ENCODE peak calls at places on chromosomes 11 and 22, in seven cellular contexts. C is OCI-LY7, K is cardiac muscle cell, L is H7, I is fibroblast of pulmonary artery, G is SJCRH30, J is IMR-90. T is an unnamed sample.
A peak's percentile ranks its signal among the peaks of the same experiment; 100 is the strongest.

GRCh38 chr22:49212002-49212401 is 615.7 kb downstream of the BRD1 start:
- DNase-seq in I (no peak), C (no peak), K (no peak), G (no peak), J (no peak), L (no peak), T (no peak)

GRCh38 chr11:104663190-104664140 is 234.8 kb downstream of the CASP12 start:
- DNase-seq in J (peak; percentile 12), G (no peak), C (no peak), K (peak; percentile 4), L (no peak), I (no peak), T (no peak)

GRCh38 chr11:23789938-23790371 is 706.9 kb upstream of the LUZP2 start:
- DNase-seq in L (no peak), J (peak; percentile 86), I (peak; percentile 44), K (peak; percentile 27), C (no peak), G (no peak), T (peak; percentile 26)

GRCh38 chr11:61532136-61533038 is 23.8 kb downstream of the LRRC10B start:
- DNase-seq in I (peak; percentile 29), K (peak; percentile 33), C (peak; percentile 49), G (peak; percentile 44), J (no peak), L (peak; percentile 97), T (peak; percentile 23)

GRCh38 chr11:60785806-60786361 is 751 bp downstream of the MS4A10 start:
- DNase-seq in I (peak; percentile 46), C (no peak), J (peak; percentile 57), L (no peak), K (peak; percentile 54), G (no peak), T (peak; percentile 13)

GRCh38 chr11:125404136-125404810 is 91.8 kb downstream of the FEZ1 start:
- DNase-seq in I (no peak), J (no peak), K (no peak), G (peak; percentile 94), L (no peak), C (no peak), T (no peak)

GRCh38 chr11:65452806-65453490 is 30.4 kb downstream of the NEAT1 start:
- DNase-seq in C (no peak), L (no peak), G (no peak), K (peak; percentile 74), J (peak; percentile 87), I (peak; percentile 88), T (peak; percentile 95)

GRCh38 chr11:36095716-36096115 is 151.9 kb downstream of the LDLRAD3 start:
- DNase-seq in I (no peak), J (no peak), K (peak; percentile 88), G (no peak), L (no peak), C (no peak), T (peak; percentile 39)

GRCh38 chr11:75389276-75389605 is 10.1 kb upstream of the RPS3 start:
- DNase-seq in J (peak; percentile 53), I (no peak), C (no peak), K (no peak), L (no peak), G (no peak), T (no peak)

GRCh38 chr22:46019351-46019750 is 42.4 kb upstream of the WNT7B start:
- DNase-seq in G (no peak), C (no peak), I (no peak), J (no peak), K (no peak), L (no peak), T (no peak)

GRCh38 chr11:92826136-92826535 is 143.3 kb upstream of the MTNR1B start:
- DNase-seq in K (peak; percentile 5), G (no peak), L (no peak), C (no peak), J (peak; percentile 64), I (no peak), T (no peak)

GRCh38 chr11:33207408-33207985 is 46.2 kb upstream of the CSTF3 start:
- DNase-seq in K (peak; percentile 76), J (peak; percentile 27), G (peak; percentile 32), C (no peak), L (no peak), I (peak; percentile 83), T (peak; percentile 42)

GRCh38 chr11:1834132-1834610 is 619 bp upstream of the SYT8 start:
- DNase-seq in G (no peak), K (no peak), I (no peak), C (no peak), J (no peak), L (no peak), T (no peak)

GRCh38 chr11:128889657-128890213 is 1.4 kb upstream of the KCNJ5 start:
- DNase-seq in L (peak; percentile 34), K (no peak), C (no peak), J (no peak), G (no peak), I (no peak), T (no peak)
- H3K4me3 ChIP-seq in L (no peak overlapping the region), K (peak overlapping the region; percentile 76), C (no peak overlapping the region), J (no peak overlapping the region), G (peak overlapping the region; percentile 72), I (no peak overlapping the region), T (no peak overlapping the region)

GRCh38 chr11:99068832-99069231 is 48.1 kb downstream of the CNTN5 start:
- DNase-seq in G (no peak), I (no peak), L (no peak), J (no peak), C (no peak), K (no peak), T (no peak)

GRCh38 chr11:99066609-99067008 is 45.9 kb downstream of the CNTN5 start:
- DNase-seq in K (no peak), J (no peak), L (no peak), C (no peak), G (no peak), I (no peak), T (no peak)

GRCh38 chr11:99069831-99070444 is 49.2 kb downstream of the CNTN5 start:
- DNase-seq in K (peak; percentile 43), I (peak; percentile 32), L (peak; percentile 2), G (no peak), J (no peak), C (no peak), T (no peak)
- H3K4me3 ChIP-seq in K (no peak overlapping the region), I (peak overlapping the region; percentile 62), L (no peak overlapping the region), G (no peak overlapping the region), J (peak overlapping the region; percentile 45), C (no peak overlapping the region), T (no peak overlapping the region)

GRCh38 chr22:28711820-28712777 is 29.5 kb downstream of the CHEK2 start:
- DNase-seq in G (peak; percentile 25), J (peak; percentile 97), I (peak; percentile 96), L (peak; percentile 14), C (no peak), K (peak; percentile 93), T (peak; percentile 98)
- H3K4me3 ChIP-seq in G (no peak overlapping the region), J (peak overlapping the region; percentile 12), I (peak overlapping the region; percentile 38), L (no peak overlapping the region), C (no peak overlapping the region), K (no peak overlapping the region), T (peak overlapping the region; percentile 6)

GRCh38 chr11:7056828-7057513 is 31.8 kb upstream of the RBMXL2 start:
- DNase-seq in G (no peak), L (no peak), I (peak; percentile 44), K (peak; percentile 37), J (peak; percentile 12), C (no peak), T (peak; percentile 35)
- H3K4me3 ChIP-seq in G (no peak overlapping the region), L (no peak overlapping the region), I (no peak overlapping the region), K (no peak overlapping the region), J (no peak overlapping the region), C (no peak overlapping the region), T (no peak overlapping the region)

T was measured in fibroblast of the aortic adventitia.